ENCODE peak calls at places on chromosome 2, in ten cellular contexts. A is A172; I is NCI-H446; V is SW480; N is NK-92 treated with Interleukin-12 subunit alpha and Interleukin-12 subunit beta, amount 100 ng/mL, for 24 hours; D is mammary epithelial cell; L is GM20000; Q is OCI-M1; Z is epithelial cell of esophagus; C is left ventricle myocardium superior. E is an unnamed sample.
A peak's percentile ranks its signal among the peaks of the same experiment; 100 is the strongest.

GRCh38 chr2:230218411-230218810 is 1.4 kb downstream of the SP110 start:
- DNase-seq in C (no peak), Z (peak; percentile 25), A (no peak), V (no peak), N (no peak), L (no peak), I (no peak), Q (peak; percentile 83), D (no peak), E (no peak)

GRCh38 chr2:40168546-40168945 is 283.3 kb downstream of the SLC8A1 start:
- DNase-seq in I (no peak), C (no peak), A (no peak), V (no peak), D (no peak), Q (peak; percentile 71), N (no peak), L (no peak), Z (no peak), E (no peak)

GRCh38 chr2:10844083-10844482 is 31.5 kb upstream of the PDIA6 start:
- DNase-seq in C (peak; percentile 92), L (no peak), D (peak; percentile 15), A (peak; percentile 89), I (no peak), Q (no peak), V (peak; percentile 92), Z (peak; percentile 21), N (no peak), E (peak; percentile 26)

GRCh38 chr2:127504552-127505460 is 21.5 kb downstream of the IWS1 start:
- DNase-seq in I (no peak), V (no peak), C (no peak), N (no peak), Z (peak; percentile 11), D (no peak), L (no peak), A (peak; percentile 14), Q (no peak), E (no peak)

GRCh38 chr2:99710720-99711612 is 221.1 kb upstream of the REV1 start:
- DNase-seq in V (no peak), L (no peak), Q (no peak), I (peak; percentile 72), N (no peak), C (peak; percentile 45), Z (no peak), A (no peak), D (no peak), E (no peak)

GRCh38 chr2:120305296-120305695 is 40.6 kb upstream of the INHBB start:
- DNase-seq in A (no peak), Q (peak; percentile 39), L (no peak), I (no peak), C (no peak), N (no peak), Z (no peak), D (no peak), V (peak; percentile 65), E (no peak)

GRCh38 chr2:85523062-85523905 is 15.7 kb upstream of the MAT2A start:
- DNase-seq in L (no peak), N (no peak), C (no peak), Z (no peak), A (no peak), D (no peak), V (no peak), Q (no peak), I (no peak), E (no peak)

GRCh38 chr2:109660046-109660860 is 46.1 kb downstream of the SOWAHC start:
- DNase-seq in Z (peak; percentile 30), Q (no peak), V (peak; percentile 31), N (no peak), I (peak; percentile 83), L (no peak), D (no peak), A (peak; percentile 28), C (no peak), E (no peak)

GRCh38 chr2:39431592-39432316 is 5.3 kb downstream of the MAP4K3 start:
- DNase-seq in L (no peak), A (no peak), C (no peak), Z (peak; percentile 65), N (no peak), Q (peak; percentile 36), I (no peak), V (no peak), D (peak; percentile 70), E (no peak)

GRCh38 chr2:167293172-167293781 is 405.0 kb downstream of the XIRP2 start:
- DNase-seq in N (no peak), Q (no peak), A (no peak), L (peak; percentile 20), I (no peak), Z (peak; percentile 15), C (peak; percentile 40), D (peak; percentile 20), V (no peak), E (no peak)

GRCh38 chr2:148927010-148927409 is 52.0 kb downstream of the KIF5C start:
- DNase-seq in Z (no peak), D (no peak), C (peak; percentile 44), L (peak; percentile 44), Q (peak; percentile 53), V (no peak), A (peak; percentile 28), N (no peak), I (no peak), E (no peak)

GRCh38 chr2:28546242-28546641 is 50.4 kb downstream of the PLB1 start:
- DNase-seq in N (no peak), Z (no peak), L (no peak), Q (no peak), C (no peak), V (no peak), I (no peak), D (no peak), A (no peak), E (no peak)

GRCh38 chr2:195343942-195344530 is 313.0 kb upstream of the SLC39A10 start:
- DNase-seq in Z (no peak), Q (peak; percentile 31), V (no peak), I (no peak), L (no peak), A (no peak), C (no peak), D (peak; percentile 44), N (no peak), E (no peak)

GRCh38 chr2:1546023-1546591 is 132.8 kb downstream of the TPO start:
- DNase-seq in N (no peak), L (peak; percentile 48), A (peak; percentile 70), I (peak; percentile 56), Q (peak; percentile 56), D (peak; percentile 45), V (peak; percentile 43), C (no peak), Z (peak; percentile 62), E (no peak)

GRCh38 chr2:127083819-127084503 is 23.0 kb downstream of the BIN1 start:
- DNase-seq in I (no peak), Z (peak; percentile 58), A (peak; percentile 88), C (peak; percentile 78), L (no peak), Q (no peak), V (no peak), N (no peak), D (peak; percentile 21), E (no peak)

GRCh38 chr2:9653485-9654271 is 22.9 kb upstream of the YWHAQ start:
- DNase-seq in D (no peak), Q (no peak), Z (no peak), V (no peak), A (no peak), C (no peak), L (no peak), N (no peak), I (no peak), E (no peak)

GRCh38 chr2:226164512-226164911 is 635.1 kb downstream of the IRS1 start:
- DNase-seq in I (no peak), L (no peak), C (no peak), Z (no peak), A (no peak), V (no peak), D (no peak), Q (no peak), N (no peak), E (no peak)

GRCh38 chr2:10453899-10454298 is 5.8 kb upstream of the ODC1 start:
- DNase-seq in Z (peak; percentile 77), A (no peak), Q (no peak), N (no peak), I (no peak), V (no peak), D (no peak), L (no peak), C (no peak), E (peak; percentile 20)

E was measured in epithelial cell of prostate.